ENCODE peak calls at places on chromosome 20, in six cellular contexts. X is esophagus muscularis mucosa, E is bronchial epithelial cell, V is heart right ventricle, Z is spleen, U is fibroblast of pulmonary artery. O is an unnamed sample.

GRCh38 chr20:37904845-37905244 is 1.9 kb downstream of the VSTM2L start:
- DNase-seq in X (no peak), E (no peak), V (no peak), Z (no peak), U (no peak), O (no peak)

GRCh38 chr20:5056801-5057599 is 55.7 kb upstream of the SLC23A2 start:
- DNase-seq in X (no peak), E (peak; percentile 49), V (peak; percentile 22), Z (peak; percentile 88), U (peak; percentile 40), O (peak; percentile 60)

GRCh38 chr20:62027116-62027515 is 38.6 kb downstream of the TAF4 start:
- DNase-seq in X (no peak), E (no peak), V (no peak), Z (no peak), U (peak; percentile 13), O (no peak)

GRCh38 chr20:36728986-36729385 is 16.9 kb downstream of the NDRG3 start:
- DNase-seq in X (no peak), E (peak; percentile 69), V (no peak), Z (no peak), U (peak; percentile 23), O (peak; percentile 71)

GRCh38 chr20:43936805-43937204 is 22.2 kb downstream of the TOX2 start:
- DNase-seq in X (no peak), E (peak; percentile 55), V (no peak), Z (no peak), U (no peak), O (peak; percentile 64)

GRCh38 chr20:5996765-5997164 is 46.3 kb downstream of the MCM8 start:
- DNase-seq in X (no peak), E (no peak), V (no peak), Z (no peak), U (no peak), O (no peak)

GRCh38 chr20:38065764-38066375 is 32.3 kb downstream of the RPRD1B start:
- DNase-seq in X (no peak), E (no peak), V (peak; percentile 30), Z (no peak), U (no peak), O (no peak)

GRCh38 chr20:6611911-6612614 is 155.4 kb upstream of the BMP2 start:
- DNase-seq in X (no peak), E (peak; percentile 86), V (no peak), Z (no peak), U (no peak), O (peak; percentile 81)

GRCh38 chr20:11130554-11131166 is 456.9 kb upstream of the JAG1 start:
- DNase-seq in X (no peak), E (peak; percentile 90), V (no peak), Z (no peak), U (no peak), O (peak; percentile 86)

GRCh38 chr20:25032478-25033183 is 25.3 kb downstream of the ACSS1 start:
- DNase-seq in X (no peak), E (no peak), V (peak; percentile 72), Z (peak; percentile 63), U (peak; percentile 77), O (no peak)

GRCh38 chr20:39939241-39939865 is 749.7 kb downstream of the MAFB start:
- DNase-seq in X (no peak), E (no peak), V (no peak), Z (no peak), U (no peak), O (no peak)

GRCh38 chr20:4946585-4947378 is 54.5 kb downstream of the SLC23A2 start:
- DNase-seq in X (no peak), E (no peak), V (no peak), Z (no peak), U (no peak), O (no peak)

GRCh38 chr20:54123587-54124180 is 50.1 kb downstream of the CYP24A1 start:
- DNase-seq in X (no peak), E (peak; percentile 100), V (no peak), Z (no peak), U (peak; percentile 89), O (peak; percentile 100)

GRCh38 chr20:38060536-38060935 is 27.0 kb downstream of the RPRD1B start:
- DNase-seq in X (no peak), E (no peak), V (no peak), Z (no peak), U (peak; percentile 37), O (no peak)

GRCh38 chr20:40860487-40860902 is 168.1 kb upstream of the TOP1 start:
- DNase-seq in X (no peak), E (peak; percentile 35), V (no peak), Z (no peak), U (peak; percentile 25), O (peak; percentile 33)

GRCh38 chr20:9974324-9974723 is 60.5 kb upstream of the ANKEF1 start:
- DNase-seq in X (no peak), E (no peak), V (no peak), Z (no peak), U (no peak), O (no peak)

GRCh38 chr20:9981834-9982233 is 53.0 kb upstream of the ANKEF1 start:
- DNase-seq in X (no peak), E (no peak), V (no peak), Z (no peak), U (peak; percentile 16), O (peak; percentile 15)

GRCh38 chr20:9978395-9979004 is 56.3 kb upstream of the ANKEF1 start:
- DNase-seq in X (no peak), E (peak; percentile 89), V (peak; percentile 64), Z (no peak), U (peak; percentile 93), O (peak; percentile 90)

GRCh38 chr20:9971746-9972145 is 63.0 kb upstream of the ANKEF1 start:
- DNase-seq in X (no peak), E (peak; percentile 82), V (no peak), Z (no peak), U (no peak), O (peak; percentile 67)

GRCh38 chr20:9977629-9978028 is 57.2 kb upstream of the ANKEF1 start:
- DNase-seq in X (no peak), E (peak; percentile 77), V (no peak), Z (no peak), U (no peak), O (peak; percentile 70)
- H3K4me3 ChIP-seq in X (no peak overlapping the region), E (no peak overlapping the region), V (no peak overlapping the region), Z (no peak overlapping the region), U (no peak overlapping the region), O (no peak overlapping the region)

GRCh38 chr20:63278661-63279060 is 6.0 kb downstream of the ARFGAP1 start:
- DNase-seq in X (no peak), E (no peak), V (no peak), Z (no peak), U (no peak), O (no peak)
- TF ChIP-seq CTCF in X (no peak), E (no peak), V (no peak), Z (no peak), U (no peak), O (no peak)

GRCh38 chr20:56630506-56631317 is 1.6 kb downstream of the TFAP2C start:
- DNase-seq in X (no peak), E (no peak), V (no peak), Z (no peak), U (no peak), O (peak; percentile 61)

GRCh38 chr20:56631318-56631989 is 2.3 kb downstream of the TFAP2C start:
- DNase-seq in X (no peak), E (no peak), V (no peak), Z (no peak), U (no peak), O (peak; percentile 20)

GRCh38 chr20:56628873-56629463 is at the start of gene TFAP2C:
- DNase-seq in X (no peak), E (peak; percentile 59), V (peak; percentile 38), Z (no peak), U (peak; percentile 20), O (peak; percentile 93)

GRCh38 chr20:56629464-56630085 is 469 bp downstream of the TFAP2C start:
- DNase-seq in X (no peak), E (no peak), V (no peak), Z (no peak), U (no peak), O (no peak)

GRCh38 chr20:56630086-56630493 is 984 bp downstream of the TFAP2C start:
- DNase-seq in X (no peak), E (peak; percentile 83), V (no peak), Z (no peak), U (peak; percentile 28), O (peak; percentile 98)
- H3K4me3 ChIP-seq in X (peak overlapping the region; percentile 66), E (peak overlapping the region; percentile 95), V (peak overlapping the region; percentile 54), Z (peak overlapping the region; percentile 39), U (no peak overlapping the region), O (peak overlapping the region; percentile 98)

GRCh38 chr20:9256359-9256758 is 187.5 kb downstream of the PLCB4 start:
- DNase-seq in X (no peak), E (no peak), V (no peak), Z (no peak), U (no peak), O (no peak)

GRCh38 chr20:9260027-9260426 is 191.1 kb downstream of the PLCB4 start:
- DNase-seq in X (no peak), E (no peak), V (no peak), Z (no peak), U (no peak), O (no peak)

GRCh38 chr20:9255171-9255570 is 186.3 kb downstream of the PLCB4 start:
- DNase-seq in X (no peak), E (no peak), V (no peak), Z (no peak), U (no peak), O (no peak)

GRCh38 chr20:9261781-9262180 is 192.9 kb downstream of the PLCB4 start:
- DNase-seq in X (no peak), E (peak; percentile 63), V (no peak), Z (no peak), U (no peak), O (peak; percentile 59)

DNA sequence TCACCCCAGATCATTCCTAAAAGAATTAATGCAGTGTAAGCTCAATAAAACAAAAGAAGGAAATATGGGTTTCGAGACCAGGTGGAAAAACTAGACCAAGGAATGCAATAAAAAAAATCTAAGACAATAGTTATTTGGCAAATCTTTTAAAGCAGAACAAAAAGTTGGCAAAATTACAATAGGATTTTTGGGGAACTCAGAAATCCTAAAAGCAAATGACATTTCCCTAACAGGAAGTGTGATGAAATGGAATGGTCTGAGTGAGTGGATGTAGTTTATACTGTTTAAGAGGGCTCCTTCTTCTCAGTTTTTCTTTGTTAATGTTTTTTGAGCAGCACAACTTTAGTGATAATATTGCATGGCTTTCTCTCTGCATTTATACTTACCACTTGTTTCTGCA is 190.0 kb downstream of the PLCB4 start:
- DNase-seq in X (no peak), E (no peak), V (no peak), Z (no peak), U (peak; percentile 55), O (no peak)
- TF ChIP-seq CTCF in X (no peak), E (no peak), V (no peak), Z (no peak), U (no peak), O (no peak)

DNA sequence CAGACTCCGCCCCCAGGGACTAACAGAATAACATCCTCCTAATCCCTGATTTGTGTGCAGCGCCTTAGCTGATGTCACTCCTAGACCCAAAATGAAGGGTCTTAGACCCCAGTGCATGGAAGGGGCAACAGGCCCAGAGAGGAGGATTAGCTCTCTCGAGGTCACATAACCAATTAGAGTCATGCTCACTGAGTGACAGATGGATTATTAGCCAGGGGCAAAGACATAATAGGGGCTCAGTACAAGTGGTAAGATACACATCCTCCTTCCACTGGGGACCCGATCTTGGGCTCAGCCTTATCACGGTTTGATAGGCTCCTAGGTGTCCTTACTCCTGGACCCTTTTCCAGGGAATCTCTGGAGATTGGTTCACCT is 851 bp downstream of the TP53INP2 start:
- DNase-seq in X (no peak), E (no peak), V (no peak), Z (no peak), U (no peak), O (no peak)
- H3K4me3 ChIP-seq in X (peak overlapping the region; percentile 88), E (peak overlapping the region; percentile 77), V (peak overlapping the region; percentile 91), Z (peak overlapping the region; percentile 68), U (peak overlapping the region; percentile 74), O (peak overlapping the region; percentile 75)